ENCODE peak calls at places on chromosomes 11 and 22, in four cellular contexts. B is NCI-H524; E is stimulated activated naive CD4-positive, alpha-beta T cell; X is RPMI7951. D is an unnamed sample.

GRCh38 chr11:57379732-57380131 is 1.2 kb downstream of the PRG3 start:
- DNase-seq in E (no peak), X (peak), B (no peak), D (no peak)

GRCh38 chr11:103091441-103091809 is 535 bp downstream of the DCUN1D5 start:
- DNase-seq in B (peak), X (peak), E (peak), D (no peak)

GRCh38 chr11:75148436-75148983 is 2.4 kb upstream of the SLCO2B1 start:
- DNase-seq in X (no peak), E (no peak), B (no peak), D (no peak)

GRCh38 chr11:65863889-65864757 is 3.9 kb downstream of the MUS81 start:
- DNase-seq in E (no peak), B (no peak), X (no peak), D (no peak)

GRCh38 chr11:20109731-20110445 is 50.4 kb downstream of the DBX1 start:
- DNase-seq in B (no peak), X (peak), E (no peak), D (no peak)

GRCh38 chr11:12167098-12167999 is 57.0 kb downstream of the MICAL2 start:
- DNase-seq in E (no peak), B (no peak), X (peak), D (no peak)

GRCh38 chr11:129694538-129694937 is 121.1 kb upstream of the TMEM45B start:
- DNase-seq in E (no peak), X (no peak), B (peak), D (no peak)

GRCh38 chr11:122348658-122349451 is 232.8 kb upstream of the BLID start:
- DNase-seq in E (no peak), B (no peak), X (no peak), D (no peak)

GRCh38 chr22:49404576-49405199 is 423.0 kb downstream of the BRD1 start:
- DNase-seq in X (no peak), B (no peak), E (no peak), D (no peak)

GRCh38 chr11:18280438-18281046 is 14.5 kb downstream of the SAA1 start:
- DNase-seq in E (no peak), X (no peak), B (no peak), D (no peak)

GRCh38 chr11:36463781-36464180 is 46.3 kb downstream of the TRAF6 start:
- DNase-seq in X (peak), E (no peak), B (no peak), D (no peak)

GRCh38 chr11:88196393-88196792 is 21.1 kb upstream of the RAB38 start:
- DNase-seq in E (no peak), B (no peak), X (no peak), D (no peak)

GRCh38 chr11:78131956-78132355 is 7.5 kb downstream of the ALG8 start:
- DNase-seq in B (no peak), X (no peak), E (no peak), D (no peak)

GRCh38 chr11:35605691-35606090 is 12.6 kb upstream of the FJX1 start:
- DNase-seq in X (peak), E (no peak), B (peak), D (no peak)

GRCh38 chr11:1399386-1400167 is 9.8 kb downstream of the BRSK2 start:
- DNase-seq in E (no peak), B (no peak), X (no peak), D (no peak)

GRCh38 chr11:13972033-13972910 is 9.7 kb downstream of the SPON1 start:
- DNase-seq in E (no peak), B (no peak), X (no peak), D (no peak)

GRCh38 chr11:46958777-46959176 is 22.2 kb downstream of the CSTPP1 start:
- DNase-seq in B (no peak), E (no peak), X (no peak), D (no peak)

GRCh38 chr11:117830674-117831351 is 6.3 kb upstream of the FXYD2 start:
- DNase-seq in E (no peak), X (no peak), B (no peak), D (peak)

GRCh38 chr11:119173453-119173852 is 4.9 kb downstream of the NLRX1 start:
- DNase-seq in X (no peak), B (no peak), E (no peak), D (no peak)

D was measured in tibial artery.